ENCODE peak calls at places on chromosomes 2 and 18, in four cellular contexts. One of them, this sample, is unnamed.

GRCh38 chr2:2974982-2975381 is 402.6 kb downstream of the EIPR1 start:
- DNase-seq in aorta: no peak
- DNase-seq in suprapubic skin: no peak
- DNase-seq in GM06990: no peak
- DNase-seq in this sample: no peak

GRCh38 chr2:29382486-29382885 is 267.3 kb downstream of the CLIP4 start:
- DNase-seq in aorta: no peak
- DNase-seq in suprapubic skin: no peak
- DNase-seq in GM06990: no peak
- DNase-seq in this sample: no peak

GRCh38 chr2:33437297-33437696 is 39.2 kb upstream of the RASGRP3 start:
- DNase-seq in aorta: no peak
- DNase-seq in suprapubic skin: no peak
- DNase-seq in GM06990: no peak
- DNase-seq in this sample: no peak

GRCh38 chr2:84970956-84971798 is at the start of gene KCMF1:
- DNase-seq in aorta: peak; percentile 86
- DNase-seq in suprapubic skin: peak; percentile 86
- DNase-seq in GM06990: peak; percentile 86
- DNase-seq in this sample: peak; percentile 78

GRCh38 chr18:36086186-36086585 is 18.8 kb upstream of the RPRD1A start:
- DNase-seq in aorta: no peak
- DNase-seq in suprapubic skin: no peak
- DNase-seq in GM06990: no peak
- DNase-seq in this sample: no peak

GRCh38 chr18:9483526-9483925 is 8.2 kb downstream of the RALBP1 start:
- DNase-seq in aorta: no peak
- DNase-seq in suprapubic skin: no peak
- DNase-seq in GM06990: no peak
- DNase-seq in this sample: no peak

GRCh38 chr2:45124456-45124855 is 115.2 kb upstream of the SIX2 start:
- DNase-seq in aorta: no peak
- DNase-seq in suprapubic skin: no peak
- DNase-seq in GM06990: no peak
- DNase-seq in this sample: no peak

GRCh38 chr18:26965206-26965605 is 99.7 kb upstream of the AQP4 start:
- DNase-seq in aorta: no peak
- DNase-seq in suprapubic skin: no peak
- DNase-seq in GM06990: no peak
- DNase-seq in this sample: no peak

GRCh38 chr2:26025509-26025908 is 8.4 kb upstream of the RAB10 start:
- DNase-seq in aorta: no peak
- DNase-seq in suprapubic skin: no peak
- DNase-seq in GM06990: no peak
- DNase-seq in this sample: no peak

GRCh38 chr2:240366901-240367300 is 68.6 kb upstream of the GPC1 start:
- DNase-seq in aorta: no peak
- DNase-seq in suprapubic skin: no peak
- DNase-seq in GM06990: no peak
- DNase-seq in this sample: no peak

GRCh38 chr2:1775511-1776035 is 31.3 kb upstream of the PXDN start:
- DNase-seq in aorta: no peak
- DNase-seq in suprapubic skin: peak; percentile 29
- DNase-seq in GM06990: no peak
- DNase-seq in this sample: no peak

GRCh38 chr2:210558708-210559107 is 2.3 kb downstream of the CPS1 start:
- DNase-seq in aorta: no peak
- DNase-seq in suprapubic skin: no peak
- DNase-seq in GM06990: no peak
- DNase-seq in this sample: no peak

GRCh38 chr2:222919841-222920609 is 59.2 kb downstream of the ACSL3 start:
- DNase-seq in aorta: peak; percentile 48
- DNase-seq in suprapubic skin: no peak
- DNase-seq in GM06990: no peak
- DNase-seq in this sample: no peak

GRCh38 chr2:240850026-240850425 is 18.6 kb upstream of the AGXT start:
- DNase-seq in aorta: no peak
- DNase-seq in suprapubic skin: no peak
- DNase-seq in GM06990: no peak
- DNase-seq in this sample: no peak

GRCh38 chr18:36196239-36196995 is 9.1 kb downstream of the MOCOS start:
- DNase-seq in aorta: no peak
- DNase-seq in suprapubic skin: no peak
- DNase-seq in GM06990: no peak
- DNase-seq in this sample: no peak

GRCh38 chr18:5538541-5538940 is 5.3 kb downstream of the EPB41L3 start:
- DNase-seq in aorta: no peak
- DNase-seq in suprapubic skin: no peak
- DNase-seq in GM06990: no peak
- DNase-seq in this sample: no peak

GRCh38 chr2:48711343-48711742 is 44.2 kb downstream of the LHCGR start:
- DNase-seq in aorta: no peak
- DNase-seq in suprapubic skin: no peak
- DNase-seq in GM06990: no peak
- DNase-seq in this sample: no peak

GRCh38 chr2:43021791-43022500 is 204.5 kb downstream of the ZFP36L2 start:
- DNase-seq in aorta: peak; percentile 39
- DNase-seq in suprapubic skin: no peak
- DNase-seq in GM06990: no peak
- DNase-seq in this sample: no peak

GRCh38 chr2:204234879-204235278 is 298.3 kb downstream of the ICOS start:
- DNase-seq in aorta: peak; percentile 55
- DNase-seq in suprapubic skin: no peak
- DNase-seq in GM06990: no peak
- DNase-seq in this sample: no peak

GRCh38 chr2:116467243-116467642 is 1347.2 kb upstream of the DDX18 start:
- DNase-seq in aorta: no peak
- DNase-seq in suprapubic skin: no peak
- DNase-seq in GM06990: no peak
- DNase-seq in this sample: no peak

GRCh38 chr2:167749641-167750040 is 497.8 kb downstream of the STK39 start:
- DNase-seq in aorta: no peak
- DNase-seq in suprapubic skin: no peak
- DNase-seq in GM06990: no peak
- DNase-seq in this sample: no peak

GRCh38 chr2:182784777-182785176 is 68.7 kb downstream of the DNAJC10 start:
- DNase-seq in aorta: no peak
- DNase-seq in suprapubic skin: no peak
- DNase-seq in GM06990: peak; percentile 3
- DNase-seq in this sample: no peak

GRCh38 chr18:42392416-42392815 is 437.4 kb downstream of the PIK3C3 start:
- DNase-seq in aorta: no peak
- DNase-seq in suprapubic skin: no peak
- DNase-seq in GM06990: no peak
- DNase-seq in this sample: no peak

GRCh38 chr2:45014016-45014702 is 4.9 kb upstream of the SIX2 start:
- DNase-seq in aorta: peak; percentile 82
- DNase-seq in suprapubic skin: no peak
- DNase-seq in GM06990: no peak
- DNase-seq in this sample: no peak

GRCh38 chr2:30346475-30347169 is 100.4 kb upstream of the LCLAT1 start:
- DNase-seq in aorta: peak; percentile 84
- DNase-seq in suprapubic skin: no peak
- DNase-seq in GM06990: no peak
- DNase-seq in this sample: no peak

GRCh38 chr2:3611136-3611535 is 16.2 kb downstream of the COLEC11 start:
- DNase-seq in aorta: no peak
- DNase-seq in suprapubic skin: peak; percentile 63
- DNase-seq in GM06990: no peak
- DNase-seq in this sample: no peak

GRCh38 chr18:21391074-21391673 is 149.1 kb downstream of the GREB1L start:
- DNase-seq in aorta: no peak
- DNase-seq in suprapubic skin: no peak
- DNase-seq in GM06990: peak; percentile 8
- DNase-seq in this sample: peak; percentile 62
- H3K27me3 ChIP-seq in aorta: no peaks in the 10 kb centered on the region
- H3K27me3 ChIP-seq in suprapubic skin: no peaks in the 10 kb centered on the region
- H3K27me3 ChIP-seq in GM06990: no peaks in the 10 kb centered on the region
- H3K27me3 ChIP-seq in this sample: no peaks in the 10 kb centered on the region

DNA sequence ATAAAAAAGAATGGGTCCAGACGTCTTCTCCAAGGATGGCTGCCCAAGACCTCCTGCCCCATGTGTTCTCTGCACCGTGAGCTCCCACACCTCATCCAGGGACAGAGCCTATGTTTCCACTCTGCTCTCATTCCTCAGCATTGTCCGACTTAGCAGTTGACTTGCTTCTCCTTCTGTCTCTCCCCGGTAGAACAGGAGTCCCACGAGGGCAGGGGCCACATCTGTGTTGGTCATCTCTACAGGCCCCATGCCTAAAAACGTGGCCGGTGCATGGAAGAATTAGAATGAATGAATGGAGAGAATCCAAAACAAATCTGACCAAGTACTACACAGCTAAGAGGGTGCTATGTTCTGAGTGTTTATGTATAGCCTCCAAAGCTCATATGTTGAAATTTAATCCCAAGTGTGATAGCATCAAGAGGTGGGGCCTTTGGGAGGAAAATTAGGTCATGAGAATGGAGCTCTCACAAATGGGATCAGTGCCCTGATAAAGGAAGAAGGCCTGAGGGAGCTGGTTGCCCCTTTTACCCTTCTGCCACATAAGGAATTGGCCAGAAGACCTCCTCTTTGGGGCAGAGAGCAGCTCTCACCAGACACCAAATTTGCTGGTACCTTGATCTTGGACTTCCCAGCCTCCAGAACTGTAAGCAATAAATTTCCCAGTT is 55.9 kb downstream of the FAM178B start:
- DNase-seq in aorta: peak; percentile 21
- DNase-seq in suprapubic skin: no peak
- DNase-seq in GM06990: no peak
- DNase-seq in this sample: no peak
- H3K27me3 ChIP-seq in aorta: no peaks in the 10 kb centered on the region
- H3K27me3 ChIP-seq in suprapubic skin: no peaks in the 10 kb centered on the region
- H3K27me3 ChIP-seq in GM06990: peaks cover 1% of the 10 kb centered on the region
- H3K27me3 ChIP-seq in this sample: no peaks in the 10 kb centered on the region

GRCh38 chr18:34223893-34224422 is 755 bp downstream of the NOL4 start:
- DNase-seq in aorta: no peak
- DNase-seq in suprapubic skin: no peak
- DNase-seq in GM06990: peak; percentile 37
- DNase-seq in this sample: no peak

GRCh38 chr18:34224423-34225217 is at the start of gene NOL4:
- DNase-seq in aorta: peak; percentile 45
- DNase-seq in suprapubic skin: no peak
- DNase-seq in GM06990: peak; percentile 67
- DNase-seq in this sample: no peak

GRCh38 chr18:34222025-34222395 is 2.7 kb downstream of the NOL4 start:
- DNase-seq in aorta: no peak
- DNase-seq in suprapubic skin: no peak
- DNase-seq in GM06990: no peak
- DNase-seq in this sample: no peak

GRCh38 chr18:34223164-34223892 is 1.4 kb downstream of the NOL4 start:
- DNase-seq in aorta: no peak
- DNase-seq in suprapubic skin: no peak
- DNase-seq in GM06990: peak; percentile 35
- DNase-seq in this sample: no peak

DNA sequence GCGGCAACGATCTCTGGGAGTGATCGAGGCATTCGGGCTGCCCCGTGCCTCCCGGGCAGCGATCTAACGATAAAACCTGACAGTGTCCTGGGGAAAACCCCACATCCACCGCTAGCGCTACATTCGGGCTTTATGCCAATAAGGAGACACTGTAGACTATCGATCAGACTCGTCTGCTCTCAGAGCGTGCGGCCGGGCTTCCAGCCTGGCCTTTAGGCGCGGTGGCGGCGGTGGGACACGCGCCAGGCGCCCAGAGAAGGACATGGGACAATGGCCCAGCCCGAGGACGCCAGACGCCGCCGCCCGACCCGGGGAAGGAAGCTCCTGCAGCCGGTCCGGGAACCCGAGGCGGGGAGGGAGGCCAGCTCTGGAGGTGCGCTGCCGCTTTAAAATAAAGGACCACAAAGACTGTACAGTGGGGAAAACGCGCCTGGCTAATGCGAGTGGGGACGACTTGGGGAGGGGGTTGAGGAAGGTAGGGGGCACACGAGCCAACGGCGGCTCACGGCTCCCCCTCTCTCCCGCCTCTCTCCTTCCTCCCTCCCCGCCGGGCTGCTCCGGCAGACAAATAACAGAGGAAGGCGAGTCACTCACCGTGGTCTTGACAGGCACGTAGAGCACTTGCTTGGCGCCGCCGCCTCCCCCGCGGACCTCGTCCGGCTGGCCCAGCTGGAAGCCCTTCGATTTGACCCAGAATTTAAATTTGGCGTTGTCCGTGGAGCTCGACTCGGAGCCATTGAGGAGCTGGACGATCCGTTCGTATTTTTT is 2.1 kb downstream of the NOL4 start:
- DNase-seq in aorta: peak; percentile 41
- DNase-seq in suprapubic skin: no peak
- DNase-seq in GM06990: peak; percentile 79
- DNase-seq in this sample: no peak
- H3K27me3 ChIP-seq in aorta: no peaks in the 10 kb centered on the region
- H3K27me3 ChIP-seq in suprapubic skin: peaks cover 65% of the 10 kb centered on the region
- H3K27me3 ChIP-seq in GM06990: no peaks in the 10 kb centered on the region
- H3K27me3 ChIP-seq in this sample: peaks cover 90% of the 10 kb centered on the region

GRCh38 chr18:50401334-50401733 is 26.5 kb downstream of the SKA1 start:
- DNase-seq in aorta: no peak
- DNase-seq in suprapubic skin: no peak
- DNase-seq in GM06990: no peak
- DNase-seq in this sample: no peak
- H3K27me3 ChIP-seq in aorta: no peaks in the 10 kb centered on the region
- H3K27me3 ChIP-seq in suprapubic skin: peaks cover 50% of the 10 kb centered on the region
- H3K27me3 ChIP-seq in GM06990: no peaks in the 10 kb centered on the region
- H3K27me3 ChIP-seq in this sample: no peaks in the 10 kb centered on the region

GRCh38 chr2:176072292-176072669 is 11.5 kb downstream of the EVX2 start:
- DNase-seq in aorta: no peak
- DNase-seq in suprapubic skin: no peak
- DNase-seq in GM06990: no peak
- DNase-seq in this sample: no peak
- H3K27me3 ChIP-seq in aorta: no peaks in the 10 kb centered on the region
- H3K27me3 ChIP-seq in suprapubic skin: peaks cover 100% of the 10 kb centered on the region
- H3K27me3 ChIP-seq in GM06990: peaks cover 6% of the 10 kb centered on the region
- H3K27me3 ChIP-seq in this sample: peaks cover 29% of the 10 kb centered on the region

DNA sequence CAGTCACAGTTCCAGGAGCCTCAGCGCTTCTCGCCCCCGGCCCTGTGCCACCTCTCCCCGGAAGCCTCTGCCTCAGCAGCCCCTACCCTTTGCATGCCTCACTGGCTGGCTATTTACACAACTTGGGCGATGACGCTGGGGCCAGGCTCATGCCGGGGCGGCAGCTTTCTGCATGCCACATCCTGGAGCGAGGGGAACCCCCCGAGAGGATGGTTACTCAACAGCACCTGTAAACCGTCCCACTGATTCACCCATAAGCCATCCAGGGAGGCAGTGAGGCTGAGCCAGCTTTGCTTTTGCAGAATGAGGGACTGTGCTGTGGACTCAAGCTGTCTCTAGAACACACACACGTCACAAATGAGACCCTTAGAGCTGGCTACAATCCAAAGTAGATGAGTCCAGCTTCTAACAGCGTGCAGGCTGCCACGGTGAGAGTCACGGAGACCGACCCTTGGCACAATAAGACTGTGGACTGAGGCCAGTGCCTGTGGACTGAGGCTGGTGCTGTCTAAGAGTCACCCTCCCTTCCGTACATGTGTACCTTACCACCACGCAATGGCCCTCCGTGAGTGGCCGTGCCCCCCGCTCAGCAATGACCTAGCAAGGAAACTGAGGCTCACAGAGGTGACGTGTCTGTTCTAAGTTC is 45.6 kb upstream of the ODC1 start:
- DNase-seq in aorta: no peak
- DNase-seq in suprapubic skin: no peak
- DNase-seq in GM06990: peak; percentile 61
- DNase-seq in this sample: peak; percentile 98
- H3K27me3 ChIP-seq in aorta: no peaks in the 10 kb centered on the region
- H3K27me3 ChIP-seq in suprapubic skin: peaks cover 5% of the 10 kb centered on the region
- H3K27me3 ChIP-seq in GM06990: no peaks in the 10 kb centered on the region
- H3K27me3 ChIP-seq in this sample: no peaks in the 10 kb centered on the region